ENCODE peak calls at places on chromosomes 12 and 14, in eight cellular contexts. One of them, this sample, is unnamed.
A peak's percentile ranks its signal among the peaks of the same experiment; 100 is the strongest.

GRCh38 chr14:61337893-61338292 is 16.5 kb downstream of the PRKCH start:
- DNase-seq in pancreas: no peak
- DNase-seq in fibroblast of lung: no peak
- DNase-seq in left ventricle myocardium inferior: no peak
- DNase-seq in esophagus squamous epithelium: no peak
- DNase-seq in GM23338: no peak
- DNase-seq in astrocyte: no peak
- DNase-seq in adrenal gland: no peak
- DNase-seq in this sample: no peak

GRCh38 chr12:62697893-62698292 is 231.3 kb downstream of the MON2 start:
- DNase-seq in adrenal gland: no peak
- DNase-seq in fibroblast of lung: no peak
- DNase-seq in astrocyte: no peak
- DNase-seq in left ventricle myocardium inferior: no peak
- DNase-seq in GM23338: no peak
- DNase-seq in esophagus squamous epithelium: no peak
- DNase-seq in pancreas: no peak
- DNase-seq in this sample: no peak

GRCh38 chr12:20963303-20963702 is 152.8 kb downstream of the SLCO1B3 start:
- DNase-seq in esophagus squamous epithelium: no peak
- DNase-seq in left ventricle myocardium inferior: no peak
- DNase-seq in pancreas: no peak
- DNase-seq in adrenal gland: no peak
- DNase-seq in GM23338: no peak
- DNase-seq in astrocyte: no peak
- DNase-seq in fibroblast of lung: no peak
- DNase-seq in this sample: no peak

GRCh38 chr12:27824126-27824842 is 44.2 kb upstream of the MANSC4 start:
- DNase-seq in esophagus squamous epithelium: no peak
- DNase-seq in adrenal gland: no peak
- DNase-seq in astrocyte: no peak
- DNase-seq in fibroblast of lung: no peak
- DNase-seq in left ventricle myocardium inferior: no peak
- DNase-seq in GM23338: no peak
- DNase-seq in pancreas: no peak
- DNase-seq in this sample: peak; percentile 71

GRCh38 chr12:88001327-88001726 is 27.9 kb downstream of the C12orf50 start:
- DNase-seq in left ventricle myocardium inferior: no peak
- DNase-seq in adrenal gland: no peak
- DNase-seq in esophagus squamous epithelium: no peak
- DNase-seq in GM23338: no peak
- DNase-seq in fibroblast of lung: no peak
- DNase-seq in astrocyte: no peak
- DNase-seq in pancreas: no peak
- DNase-seq in this sample: no peak

GRCh38 chr12:79858518-79858917 is 76.4 kb downstream of the PPP1R12A start:
- DNase-seq in fibroblast of lung: peak; percentile 35
- DNase-seq in left ventricle myocardium inferior: no peak
- DNase-seq in esophagus squamous epithelium: no peak
- DNase-seq in adrenal gland: no peak
- DNase-seq in astrocyte: peak; percentile 17
- DNase-seq in GM23338: no peak
- DNase-seq in pancreas: no peak
- DNase-seq in this sample: no peak

GRCh38 chr14:90522585-90523191 is 125.9 kb downstream of the CALM1 start:
- DNase-seq in fibroblast of lung: peak; percentile 59
- DNase-seq in left ventricle myocardium inferior: peak; percentile 42
- DNase-seq in pancreas: peak; percentile 79
- DNase-seq in GM23338: no peak
- DNase-seq in esophagus squamous epithelium: no peak
- DNase-seq in adrenal gland: peak; percentile 80
- DNase-seq in astrocyte: peak; percentile 45
- DNase-seq in this sample: no peak

GRCh38 chr12:57227315-57228115 is 2.0 kb upstream of the SHMT2 start:
- DNase-seq in left ventricle myocardium inferior: no peak
- DNase-seq in astrocyte: no peak
- DNase-seq in pancreas: no peak
- DNase-seq in fibroblast of lung: no peak
- DNase-seq in adrenal gland: no peak
- DNase-seq in GM23338: peak; percentile 65
- DNase-seq in esophagus squamous epithelium: no peak
- DNase-seq in this sample: no peak

GRCh38 chr14:64775081-64775777 is 71.0 kb downstream of the PLEKHG3 start:
- DNase-seq in fibroblast of lung: no peak
- DNase-seq in esophagus squamous epithelium: no peak
- DNase-seq in left ventricle myocardium inferior: no peak
- DNase-seq in pancreas: no peak
- DNase-seq in astrocyte: no peak
- DNase-seq in GM23338: no peak
- DNase-seq in adrenal gland: no peak
- DNase-seq in this sample: no peak

GRCh38 chr12:14780851-14781250 is 22.4 kb downstream of the WBP11 start:
- DNase-seq in astrocyte: no peak
- DNase-seq in fibroblast of lung: no peak
- DNase-seq in GM23338: no peak
- DNase-seq in esophagus squamous epithelium: no peak
- DNase-seq in left ventricle myocardium inferior: no peak
- DNase-seq in pancreas: no peak
- DNase-seq in adrenal gland: no peak
- DNase-seq in this sample: no peak

GRCh38 chr14:35201066-35201465 is 78.7 kb downstream of the PRORP start:
- DNase-seq in astrocyte: no peak
- DNase-seq in GM23338: no peak
- DNase-seq in adrenal gland: no peak
- DNase-seq in pancreas: no peak
- DNase-seq in left ventricle myocardium inferior: no peak
- DNase-seq in fibroblast of lung: no peak
- DNase-seq in esophagus squamous epithelium: no peak
- DNase-seq in this sample: no peak

GRCh38 chr14:104601786-104602185 is 2.8 kb downstream of the TMEM179 start:
- DNase-seq in esophagus squamous epithelium: no peak
- DNase-seq in astrocyte: no peak
- DNase-seq in adrenal gland: peak; percentile 83
- DNase-seq in left ventricle myocardium inferior: no peak
- DNase-seq in GM23338: no peak
- DNase-seq in pancreas: peak; percentile 65
- DNase-seq in fibroblast of lung: no peak
- DNase-seq in this sample: no peak

GRCh38 chr14:22886500-22887259 is 3.7 kb downstream of the REM2 start:
- DNase-seq in astrocyte: peak; percentile 31
- DNase-seq in esophagus squamous epithelium: no peak
- DNase-seq in adrenal gland: peak; percentile 90
- DNase-seq in fibroblast of lung: peak; percentile 61
- DNase-seq in left ventricle myocardium inferior: peak; percentile 71
- DNase-seq in pancreas: peak; percentile 89
- DNase-seq in GM23338: peak; percentile 88
- DNase-seq in this sample: peak; percentile 92

GRCh38 chr14:96247031-96247430 is 9.0 kb upstream of the BDKRB1 start:
- DNase-seq in esophagus squamous epithelium: no peak
- DNase-seq in fibroblast of lung: no peak
- DNase-seq in left ventricle myocardium inferior: no peak
- DNase-seq in pancreas: no peak
- DNase-seq in GM23338: no peak
- DNase-seq in adrenal gland: no peak
- DNase-seq in astrocyte: no peak
- DNase-seq in this sample: no peak

GRCh38 chr14:65252471-65253255 is 150.3 kb upstream of the MAX start:
- DNase-seq in astrocyte: no peak
- DNase-seq in GM23338: no peak
- DNase-seq in fibroblast of lung: peak; percentile 32
- DNase-seq in adrenal gland: no peak
- DNase-seq in esophagus squamous epithelium: no peak
- DNase-seq in pancreas: no peak
- DNase-seq in left ventricle myocardium inferior: no peak
- DNase-seq in this sample: no peak

GRCh38 chr12:76256904-76257303 is 91.3 kb downstream of the BBS10 start:
- DNase-seq in astrocyte: no peak
- DNase-seq in adrenal gland: no peak
- DNase-seq in GM23338: no peak
- DNase-seq in pancreas: no peak
- DNase-seq in esophagus squamous epithelium: no peak
- DNase-seq in left ventricle myocardium inferior: no peak
- DNase-seq in fibroblast of lung: no peak
- DNase-seq in this sample: no peak

GRCh38 chr12:65875635-65876034 is 51.4 kb downstream of the HMGA2 start:
- DNase-seq in esophagus squamous epithelium: no peak
- DNase-seq in pancreas: no peak
- DNase-seq in adrenal gland: no peak
- DNase-seq in GM23338: no peak
- DNase-seq in fibroblast of lung: peak; percentile 64
- DNase-seq in astrocyte: peak; percentile 58
- DNase-seq in left ventricle myocardium inferior: no peak
- DNase-seq in this sample: no peak

GRCh38 chr14:60317609-60318008 is 68.6 kb downstream of the PPM1A start:
- DNase-seq in left ventricle myocardium inferior: no peak
- DNase-seq in fibroblast of lung: no peak
- DNase-seq in astrocyte: no peak
- DNase-seq in adrenal gland: no peak
- DNase-seq in esophagus squamous epithelium: no peak
- DNase-seq in GM23338: peak; percentile 91
- DNase-seq in pancreas: no peak
- DNase-seq in this sample: no peak

GRCh38 chr12:106841471-106842302 is 67.2 kb downstream of the RIC8B start:
- DNase-seq in esophagus squamous epithelium: no peak
- DNase-seq in adrenal gland: peak; percentile 72
- DNase-seq in GM23338: peak; percentile 59
- DNase-seq in pancreas: no peak
- DNase-seq in fibroblast of lung: peak; percentile 35
- DNase-seq in left ventricle myocardium inferior: no peak
- DNase-seq in astrocyte: peak; percentile 27
- DNase-seq in this sample: no peak

DNA sequence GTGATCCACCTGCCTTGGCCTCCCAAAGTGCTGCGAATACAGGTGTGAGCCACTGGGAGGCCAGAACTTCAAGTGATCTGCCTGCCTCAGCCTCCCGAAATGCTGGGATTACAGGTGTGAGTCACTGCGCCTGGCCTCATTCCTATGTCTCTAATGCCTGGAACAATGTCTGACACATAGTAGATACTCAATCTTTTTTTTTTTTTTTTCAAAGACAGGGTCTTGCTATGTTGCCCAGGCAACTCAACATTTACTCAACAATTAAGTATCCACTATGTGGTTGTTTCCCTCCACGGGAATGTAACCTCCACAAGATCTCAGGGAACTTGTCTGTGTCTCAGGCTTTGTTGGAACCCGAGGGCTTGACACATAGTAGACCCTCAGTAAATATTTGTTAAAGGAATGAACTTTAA is 3.1 kb upstream of the TMEM120B start:
- DNase-seq in esophagus squamous epithelium: no peak
- DNase-seq in fibroblast of lung: peak; percentile 93
- DNase-seq in pancreas: peak; percentile 7
- DNase-seq in adrenal gland: no peak
- DNase-seq in astrocyte: peak; percentile 91
- DNase-seq in left ventricle myocardium inferior: no peak
- DNase-seq in GM23338: no peak
- DNase-seq in this sample: no peak
- TF ChIP-seq CTCF in esophagus squamous epithelium: peak; percentile 47
- TF ChIP-seq CTCF in fibroblast of lung: no peak
- TF ChIP-seq CTCF in pancreas: no peak
- TF ChIP-seq CTCF in adrenal gland: no peak
- TF ChIP-seq CTCF in astrocyte: no peak
- TF ChIP-seq CTCF in left ventricle myocardium inferior: no peak
- TF ChIP-seq CTCF in GM23338: no peak
- TF ChIP-seq CTCF in this sample: no peak

GRCh38 chr14:40252817-40253447 is 820.7 kb upstream of the FBXO33 start:
- DNase-seq in esophagus squamous epithelium: no peak
- DNase-seq in fibroblast of lung: no peak
- DNase-seq in GM23338: peak; percentile 64
- DNase-seq in adrenal gland: no peak
- DNase-seq in astrocyte: no peak
- DNase-seq in left ventricle myocardium inferior: no peak
- DNase-seq in pancreas: no peak
- DNase-seq in this sample: no peak
- H3K27me3 ChIP-seq in esophagus squamous epithelium: no peaks in the 10 kb centered on the region
- H3K27me3 ChIP-seq in fibroblast of lung: no peaks in the 10 kb centered on the region
- H3K27me3 ChIP-seq in GM23338: no peaks in the 10 kb centered on the region
- H3K27me3 ChIP-seq in adrenal gland: no peaks in the 10 kb centered on the region
- H3K27me3 ChIP-seq in astrocyte: no peaks in the 10 kb centered on the region
- H3K27me3 ChIP-seq in left ventricle myocardium inferior: no peaks in the 10 kb centered on the region
- H3K27me3 ChIP-seq in pancreas: no peaks in the 10 kb centered on the region
- H3K27me3 ChIP-seq in this sample: no peaks in the 10 kb centered on the region

DNA sequence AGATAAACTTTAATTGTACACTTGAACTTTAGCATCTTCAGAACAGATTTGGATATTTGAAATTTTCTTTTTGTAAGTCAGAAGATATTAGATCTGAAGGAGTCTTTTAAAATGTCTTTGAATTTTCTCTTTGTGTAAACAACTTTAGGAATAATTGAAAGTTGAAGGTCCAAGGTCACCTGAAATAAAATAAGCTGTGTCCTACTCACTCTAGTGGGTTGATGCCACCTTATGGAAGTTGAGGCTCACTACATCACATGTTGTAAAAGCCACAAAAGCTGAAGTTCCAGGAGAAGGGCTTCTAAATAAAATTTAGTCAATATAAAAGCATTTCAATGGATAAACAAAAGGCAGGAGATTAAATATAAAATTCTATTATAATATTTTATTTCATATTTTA is 122.0 kb upstream of the ATXN7L3B start:
- DNase-seq in GM23338: peak; percentile 62
- DNase-seq in astrocyte: peak; percentile 5
- DNase-seq in adrenal gland: no peak
- DNase-seq in esophagus squamous epithelium: no peak
- DNase-seq in left ventricle myocardium inferior: no peak
- DNase-seq in fibroblast of lung: peak; percentile 14
- DNase-seq in pancreas: no peak
- DNase-seq in this sample: no peak
- TF ChIP-seq CTCF in GM23338: peak; percentile 65
- TF ChIP-seq CTCF in astrocyte: peak; percentile 54
- TF ChIP-seq CTCF in adrenal gland: peak; percentile 27
- TF ChIP-seq CTCF in esophagus squamous epithelium: peak; percentile 39
- TF ChIP-seq CTCF in left ventricle myocardium inferior: peak; percentile 50
- TF ChIP-seq CTCF in fibroblast of lung: peak; percentile 47
- TF ChIP-seq CTCF in pancreas: no peak
- TF ChIP-seq CTCF in this sample: peak; percentile 50

GRCh38 chr12:4648099-4648498 is 752 bp downstream of the AKAP3 start:
- DNase-seq in fibroblast of lung: peak; percentile 9
- DNase-seq in esophagus squamous epithelium: no peak
- DNase-seq in pancreas: no peak
- DNase-seq in astrocyte: no peak
- DNase-seq in left ventricle myocardium inferior: no peak
- DNase-seq in GM23338: no peak
- DNase-seq in adrenal gland: no peak
- DNase-seq in this sample: peak; percentile 15

GRCh38 chr12:4648499-4649357 is at the start of the genes AKAP3 and NDUFA9:
- DNase-seq in GM23338: peak; percentile 92
- DNase-seq in pancreas: peak; percentile 90
- DNase-seq in fibroblast of lung: peak; percentile 86
- DNase-seq in left ventricle myocardium inferior: peak; percentile 80
- DNase-seq in astrocyte: peak; percentile 79
- DNase-seq in esophagus squamous epithelium: peak; percentile 19
- DNase-seq in adrenal gland: peak; percentile 90
- DNase-seq in this sample: peak; percentile 79

GRCh38 chr12:4643747-4644146 is 5.1 kb downstream of the AKAP3 start:
- DNase-seq in pancreas: no peak
- DNase-seq in esophagus squamous epithelium: no peak
- DNase-seq in left ventricle myocardium inferior: no peak
- DNase-seq in astrocyte: no peak
- DNase-seq in fibroblast of lung: no peak
- DNase-seq in adrenal gland: no peak
- DNase-seq in GM23338: no peak
- DNase-seq in this sample: peak; percentile 16

GRCh38 chr12:4649358-4649661 is 396 bp downstream of the NDUFA9 start:
- DNase-seq in esophagus squamous epithelium: no peak
- DNase-seq in adrenal gland: no peak
- DNase-seq in left ventricle myocardium inferior: no peak
- DNase-seq in pancreas: no peak
- DNase-seq in GM23338: no peak
- DNase-seq in fibroblast of lung: no peak
- DNase-seq in astrocyte: no peak
- DNase-seq in this sample: no peak

GRCh38 chr12:4645023-4645422 is 3.8 kb downstream of the AKAP3 start:
- DNase-seq in astrocyte: no peak
- DNase-seq in esophagus squamous epithelium: no peak
- DNase-seq in left ventricle myocardium inferior: no peak
- DNase-seq in adrenal gland: no peak
- DNase-seq in GM23338: peak; percentile 32
- DNase-seq in pancreas: no peak
- DNase-seq in fibroblast of lung: no peak
- DNase-seq in this sample: no peak
- H3K27me3 ChIP-seq in astrocyte: no peaks in the 10 kb centered on the region
- H3K27me3 ChIP-seq in esophagus squamous epithelium: no peaks in the 10 kb centered on the region
- H3K27me3 ChIP-seq in left ventricle myocardium inferior: no peaks in the 10 kb centered on the region
- H3K27me3 ChIP-seq in adrenal gland: no peaks in the 10 kb centered on the region
- H3K27me3 ChIP-seq in GM23338: no peaks in the 10 kb centered on the region
- H3K27me3 ChIP-seq in pancreas: no peaks in the 10 kb centered on the region
- H3K27me3 ChIP-seq in fibroblast of lung: no peaks in the 10 kb centered on the region
- H3K27me3 ChIP-seq in this sample: no peaks in the 10 kb centered on the region